ENCODE peak calls at places on chromosome 1, in ten cellular contexts. J is heart left ventricle, C is HFF-Myc, N is GM23248, Z is GM23338, R is neural progenitor cell, K is Karpas-422, X is fibroblast of pulmonary artery, F is lung, E is esophagus squamous epithelium. W is an unnamed sample.

GRCh38 chr1:220363196-220363831 is 91.1 kb upstream of the RAB3GAP2 start:
- DNase-seq in J (no peak), C (peak; percentile 73), N (peak; percentile 11), Z (no peak), R (no peak), K (no peak), X (no peak), F (no peak), E (no peak), W (no peak)

GRCh38 chr1:19665456-19666138 is 922 bp downstream of the HTR6 start:
- DNase-seq in J (no peak), C (no peak), N (peak; percentile 45), Z (peak; percentile 78), R (peak; percentile 59), K (no peak), X (no peak), F (no peak), E (no peak), W (peak; percentile 85)

GRCh38 chr1:236581528-236581927 is 22.8 kb downstream of the HEATR1 start:
- DNase-seq in J (no peak), C (no peak), N (no peak), Z (no peak), R (no peak), K (no peak), X (no peak), F (no peak), E (no peak), W (no peak)

GRCh38 chr1:13889495-13889894 is 189.5 kb downstream of the PRDM2 start:
- DNase-seq in J (no peak), C (no peak), N (no peak), Z (no peak), R (no peak), K (no peak), X (no peak), F (no peak), E (no peak), W (no peak)

GRCh38 chr1:196897158-196897828 is 9.4 kb downstream of the CFHR4 start:
- DNase-seq in J (no peak), C (no peak), N (peak; percentile 17), Z (peak; percentile 74), R (peak; percentile 11), K (no peak), X (no peak), F (no peak), E (no peak), W (no peak)

GRCh38 chr1:8113257-8114220 is 87.4 kb upstream of the ERRFI1 start:
- DNase-seq in J (no peak), C (no peak), N (peak; percentile 37), Z (no peak), R (no peak), K (no peak), X (peak; percentile 16), F (no peak), E (no peak), W (no peak)

GRCh38 chr1:113782451-113782850 is 23.2 kb upstream of the PHTF1 start:
- DNase-seq in J (no peak), C (no peak), N (no peak), Z (no peak), R (no peak), K (no peak), X (peak; percentile 11), F (no peak), E (no peak), W (no peak)

GRCh38 chr1:26285366-26286063 is 5.6 kb downstream of the SH3BGRL3 start:
- DNase-seq in J (no peak), C (no peak), N (peak; percentile 32), Z (peak; percentile 90), R (peak; percentile 82), K (peak; percentile 90), X (no peak), F (no peak), E (no peak), W (peak; percentile 90)

GRCh38 chr1:210801501-210801900 is 332.4 kb downstream of the KCNH1 start:
- DNase-seq in J (no peak), C (no peak), N (no peak), Z (no peak), R (peak; percentile 31), K (no peak), X (no peak), F (no peak), E (no peak), W (no peak)

GRCh38 chr1:31501505-31501904 is 74.8 kb upstream of the TINAGL1 start:
- DNase-seq in J (no peak), C (no peak), N (no peak), Z (peak; percentile 39), R (peak; percentile 24), K (no peak), X (no peak), F (no peak), E (no peak), W (peak; percentile 48)

GRCh38 chr1:53979712-53980450 is 33.7 kb downstream of the LRRC42 start:
- DNase-seq in J (no peak), C (no peak), N (no peak), Z (peak; percentile 46), R (no peak), K (no peak), X (no peak), F (no peak), E (no peak), W (peak; percentile 68)

DNA sequence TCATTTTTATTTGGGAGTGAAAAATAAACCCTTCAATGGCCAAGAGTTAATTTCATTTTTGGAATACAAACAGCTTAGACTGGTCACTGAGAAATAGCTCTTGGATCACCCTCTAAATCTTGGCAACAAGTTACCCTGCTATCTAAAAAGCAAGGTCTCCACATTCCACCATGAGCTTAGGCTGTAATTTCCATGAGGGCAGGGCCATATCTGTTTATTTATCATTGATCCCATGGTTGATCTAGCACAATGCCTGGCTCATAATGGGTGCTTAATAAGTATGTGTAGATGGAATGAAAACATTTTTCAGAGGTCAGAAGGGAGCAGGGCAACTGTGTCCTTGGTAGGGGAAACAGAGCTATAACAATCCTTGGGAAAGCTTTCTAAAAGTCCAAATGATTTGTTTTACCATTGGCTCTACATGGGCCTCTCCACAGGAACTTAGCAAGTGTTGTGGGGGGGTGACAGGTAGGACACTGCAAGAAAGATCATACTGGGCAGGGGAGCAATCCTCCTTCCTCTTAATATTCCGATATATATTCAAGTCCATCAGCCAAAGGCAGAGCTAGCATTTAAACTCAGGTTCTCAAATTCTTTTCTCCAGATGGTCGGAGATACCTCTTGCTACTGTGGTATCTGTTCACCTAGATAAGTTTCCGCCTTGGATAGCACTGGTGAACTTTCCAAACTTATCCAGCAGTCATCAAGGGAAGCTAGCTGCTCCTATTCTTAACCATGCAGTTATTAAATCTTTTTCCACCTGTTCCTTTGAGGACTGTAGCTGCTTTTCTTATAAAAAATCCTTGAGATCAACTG is 53.1 kb upstream of the PTCH2 start:
- DNase-seq in J (no peak), C (no peak), N (no peak), Z (no peak), R (no peak), K (no peak), X (no peak), F (no peak), E (no peak), W (no peak)
- H3K4me3 ChIP-seq in J (no peak overlapping the region), C (no peak overlapping the region), N (no peak overlapping the region), Z (no peak overlapping the region), R (no peak overlapping the region), K (no peak overlapping the region), X (no peak overlapping the region), F (no peak overlapping the region), E (no peak overlapping the region), W (no peak overlapping the region)

GRCh38 chr1:156284762-156285161 is 637 bp downstream of the TMEM79 start:
- DNase-seq in J (no peak), C (no peak), N (peak; percentile 74), Z (no peak), R (no peak), K (no peak), X (no peak), F (no peak), E (no peak), W (no peak)

GRCh38 chr1:156286061-156286460 is 1.9 kb downstream of the TMEM79 start:
- DNase-seq in J (no peak), C (no peak), N (no peak), Z (no peak), R (no peak), K (no peak), X (no peak), F (no peak), E (no peak), W (no peak)

GRCh38 chr1:156285437-156285836 is 1.3 kb downstream of the TMEM79 start:
- DNase-seq in J (no peak), C (no peak), N (no peak), Z (no peak), R (no peak), K (no peak), X (no peak), F (no peak), E (no peak), W (no peak)

GRCh38 chr1:156282479-156283222 is at the start of gene SMG5:
- DNase-seq in J (peak; percentile 98), C (peak; percentile 98), N (peak; percentile 99), Z (peak; percentile 100), R (peak; percentile 99), K (peak; percentile 99), X (peak; percentile 100), F (peak; percentile 97), E (peak; percentile 68), W (peak; percentile 96)

GRCh38 chr1:156284112-156284511 is at the start of gene TMEM79:
- DNase-seq in J (no peak), C (no peak), N (no peak), Z (peak; percentile 27), R (no peak), K (no peak), X (no peak), F (no peak), E (no peak), W (no peak)
- H3K4me3 ChIP-seq in J (peak within 1 kb of the TSS; percentile 91), C (peak within 1 kb of the TSS; percentile 77), N (peak within 1 kb of the TSS; percentile 94), Z (peak within 1 kb of the TSS; percentile 83), R (peak within 1 kb of the TSS; percentile 86), K (peak within 1 kb of the TSS; percentile 74), X (peak within 1 kb of the TSS; percentile 93), F (peak within 1 kb of the TSS; percentile 55), E (peak within 1 kb of the TSS; percentile 96), W (peak within 1 kb of the TSS; percentile 96)

GRCh38 chr1:202145325-202146140 is 996 bp upstream of the ARL8A start:
- DNase-seq in J (no peak), C (no peak), N (peak; percentile 29), Z (no peak), R (no peak), K (peak; percentile 61), X (no peak), F (no peak), E (no peak), W (peak; percentile 58)
- H3K4me3 ChIP-seq in J (peak overlapping the region; percentile 97), C (peak overlapping the region; percentile 83), N (peak overlapping the region; percentile 86), Z (peak overlapping the region; percentile 93), R (peak overlapping the region; percentile 92), K (peak overlapping the region; percentile 89), X (peak overlapping the region; percentile 80), F (no peak overlapping the region), E (peak overlapping the region; percentile 87), W (peak overlapping the region; percentile 91)

DNA sequence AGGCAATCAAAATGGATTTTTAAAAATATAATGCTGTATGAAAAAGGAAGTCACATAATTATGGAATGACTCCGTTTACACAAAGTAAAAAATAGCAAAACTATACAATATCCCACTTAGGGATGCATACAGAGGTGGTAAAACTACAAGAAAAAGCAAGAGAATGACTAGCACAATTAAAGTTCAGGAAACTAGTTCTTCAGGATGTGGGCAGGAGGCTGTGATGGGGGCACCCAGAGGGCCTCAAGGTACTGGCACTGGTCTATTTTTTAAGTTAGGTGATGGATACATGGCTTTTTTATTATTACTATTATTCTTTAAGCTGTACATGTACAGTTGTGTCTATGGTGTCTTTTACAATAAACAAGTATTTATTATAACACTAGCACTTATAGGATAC is 1.4 kb upstream of the ZC3H12A start:
- DNase-seq in J (no peak), C (no peak), N (no peak), Z (no peak), R (no peak), K (no peak), X (no peak), F (no peak), E (no peak), W (no peak)
- H3K4me3 ChIP-seq in J (peak overlapping the region; percentile 84), C (no peak overlapping the region), N (no peak overlapping the region), Z (no peak overlapping the region), R (no peak overlapping the region), K (no peak overlapping the region), X (peak overlapping the region; percentile 80), F (no peak overlapping the region), E (peak overlapping the region; percentile 81), W (no peak overlapping the region)